ENCODE peak calls at places on chromosomes 16 and 17, in eight cellular contexts. L, T, A, O, D, Z, B and Y are unnamed samples. For H3K36me3, the result is how much of the 10 kb centered on the place peaks cover.

GRCh38 chr17:80605326-80606066 is 60.9 kb downstream of the RPTOR start:
- DNase-seq in L (peak), T (no peak), A (no peak), O (no peak), D (no peak), Z (no peak), B (no peak), Y (no peak)

GRCh38 chr17:7004398-7005253 is 7.8 kb upstream of the RNASEK start:
- DNase-seq in L (peak), T (no peak), A (no peak), O (peak), D (no peak), Z (no peak), B (peak), Y (peak)

GRCh38 chr16:24609740-24610420 is 70.5 kb downstream of the RBBP6 start:
- DNase-seq in L (peak), T (peak), A (peak), O (peak), D (no peak), Z (peak), B (peak), Y (peak)

GRCh38 chr17:76696763-76697701 is 13.7 kb downstream of the MXRA7 start:
- DNase-seq in L (peak), T (no peak), A (peak), O (no peak), D (no peak), Z (no peak), B (no peak), Y (peak)

GRCh38 chr16:49586466-49586865 is 212.9 kb downstream of the C16orf78 start:
- DNase-seq in L (no peak), T (peak), A (no peak), O (no peak), D (peak), Z (no peak), B (no peak), Y (no peak)

GRCh38 chr17:75459590-75460267 is 3.3 kb downstream of the TMEM94 start:
- DNase-seq in L (no peak), T (no peak), A (no peak), O (no peak), D (no peak), Z (no peak), B (no peak), Y (no peak)

GRCh38 chr16:82880361-82880760 is 253.6 kb downstream of the CDH13 start:
- DNase-seq in L (no peak), T (no peak), A (no peak), O (no peak), D (no peak), Z (no peak), B (no peak), Y (no peak)

GRCh38 chr17:28975031-28975430 is 23.7 kb upstream of the PHF12 start:
- DNase-seq in L (no peak), T (no peak), A (no peak), O (no peak), D (no peak), Z (no peak), B (no peak), Y (no peak)

GRCh38 chr17:31448467-31449077 is 57.1 kb downstream of the RAB11FIP4 start:
- DNase-seq in L (peak), T (no peak), A (no peak), O (no peak), D (no peak), Z (no peak), B (no peak), Y (no peak)

GRCh38 chr17:4903051-4903818 is at the start of gene CHRNE:
- DNase-seq in L (peak), T (peak), A (peak), O (peak), D (peak), Z (peak), B (peak), Y (peak)

GRCh38 chr17:49821916-49822315 is 26.0 kb downstream of the TAC4 start:
- DNase-seq in L (no peak), T (no peak), A (no peak), O (no peak), D (no peak), Z (no peak), B (no peak), Y (no peak)
- H3K36me3 ChIP-seq in L (half or more), T (under half), A (half or more), O (half or more), D (half or more), Z (under half), B (under half), Y (under half)

DNA sequence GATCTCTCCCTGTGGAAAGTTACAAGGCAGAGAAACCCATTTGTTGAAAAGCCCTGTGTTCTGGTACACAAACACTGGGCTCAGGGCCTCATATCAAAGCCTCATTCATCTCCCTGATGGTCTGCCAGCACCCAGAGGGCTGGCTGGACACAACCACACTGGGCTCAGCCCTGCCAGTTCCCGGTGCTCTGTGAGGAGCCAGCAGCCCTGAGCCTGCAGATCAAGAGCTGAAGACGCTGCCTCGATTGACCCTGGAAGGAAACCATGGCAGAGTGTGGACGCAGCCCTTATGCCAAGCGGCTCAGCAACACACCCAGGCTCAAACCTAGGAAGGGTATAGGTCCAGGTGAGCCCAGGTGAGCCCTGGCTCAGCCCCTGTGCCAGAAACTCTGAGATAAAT is 2.6 kb downstream of the SLC39A11 start:
- DNase-seq in L (no peak), T (no peak), A (no peak), O (no peak), D (no peak), Z (no peak), B (no peak), Y (no peak)
- H3K27ac ChIP-seq in L (no peak), T (peak), A (no peak), O (no peak), D (peak), Z (no peak), B (no peak), Y (no peak)

GRCh38 chr17:68053237-68054030 is 17.9 kb downstream of the KPNA2 start:
- DNase-seq in L (peak), T (no peak), A (peak), O (no peak), D (peak), Z (no peak), B (no peak), Y (peak)

GRCh38 chr17:68054296-68054900 is 18.9 kb downstream of the KPNA2 start:
- DNase-seq in L (peak), T (no peak), A (peak), O (no peak), D (peak), Z (no peak), B (no peak), Y (no peak)

GRCh38 chr17:68061512-68062313 is 26.2 kb downstream of the KPNA2 start:
- DNase-seq in L (peak), T (no peak), A (no peak), O (no peak), D (peak), Z (no peak), B (no peak), Y (no peak)

GRCh38 chr17:68060336-68060735 is 24.8 kb downstream of the KPNA2 start:
- DNase-seq in L (no peak), T (no peak), A (no peak), O (no peak), D (no peak), Z (no peak), B (no peak), Y (no peak)

DNA sequence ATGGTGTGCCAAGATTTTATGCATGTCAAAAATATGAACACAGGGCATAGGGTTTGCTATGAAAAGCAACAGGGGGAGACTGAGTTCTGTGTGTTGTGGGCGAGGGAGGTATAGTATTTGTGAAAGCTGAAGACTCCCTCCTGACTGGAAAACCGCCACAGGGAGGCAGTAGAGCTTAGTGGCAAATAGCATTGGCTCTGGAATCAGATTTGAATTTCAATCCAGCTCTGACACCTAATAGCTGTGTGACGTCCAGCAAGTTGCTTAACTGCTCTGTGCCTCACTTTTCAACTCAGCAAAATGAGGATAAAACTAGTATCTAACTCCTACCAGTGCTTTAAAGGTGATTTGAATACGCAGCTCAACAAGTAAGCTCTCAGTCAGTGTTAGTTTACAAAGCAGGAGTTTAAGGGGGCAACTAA is 22.0 kb downstream of the KPNA2 start:
- DNase-seq in L (peak), T (no peak), A (no peak), O (peak), D (no peak), Z (no peak), B (no peak), Y (no peak)
- TF ChIP-seq CTCF in L (peak), T (no peak), A (peak), O (peak), D (peak), Z (no peak), B (peak), Y (peak)

DNA sequence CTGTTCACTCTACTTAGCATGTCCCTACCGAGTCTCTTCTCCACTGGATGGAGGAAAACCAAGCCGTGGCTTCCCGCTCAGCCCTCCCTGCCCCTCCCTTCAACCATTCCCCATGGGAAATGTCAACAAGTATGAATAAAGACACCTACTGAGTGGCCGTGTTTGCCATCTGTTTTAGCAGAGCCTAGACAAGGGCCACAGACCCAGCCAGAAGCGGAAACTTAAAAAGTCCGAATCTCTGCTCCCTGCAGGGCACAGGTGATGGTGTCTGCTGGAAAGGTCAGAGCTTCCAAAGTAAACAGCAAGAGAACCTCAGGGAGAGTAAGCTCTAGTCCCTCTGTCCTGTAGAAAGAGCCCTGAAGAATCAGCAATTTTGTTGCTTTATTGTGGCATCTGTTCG is 2.8 kb upstream of the LPCAT2 start:
- DNase-seq in L (no peak), T (no peak), A (no peak), O (no peak), D (no peak), Z (no peak), B (no peak), Y (no peak)
- H3K36me3 ChIP-seq in L (under half), T (under half), A (under half), O (half or more), D (under half), Z (under half), B (under half), Y (under half)

DNA sequence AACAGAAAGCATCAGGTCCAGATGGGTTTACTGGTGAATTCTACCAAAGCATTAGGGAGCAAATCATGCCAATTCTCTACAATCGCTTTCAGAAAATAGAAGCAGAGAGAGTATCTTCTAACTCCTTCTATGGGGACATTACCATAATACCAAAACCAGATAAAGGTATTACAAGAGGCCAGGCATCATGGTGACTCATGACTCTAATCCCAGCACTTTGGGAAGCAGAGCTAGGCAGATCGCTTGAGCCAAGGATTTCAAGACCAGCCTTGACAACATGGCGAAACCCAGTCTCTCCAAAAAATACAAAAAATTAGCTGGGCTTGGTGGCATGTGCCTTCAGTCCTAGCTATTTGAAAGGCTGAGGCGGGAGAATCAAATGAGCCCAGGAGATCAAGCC is 23.0 kb downstream of the HBQ1 start:
- DNase-seq in L (peak), T (no peak), A (no peak), O (no peak), D (no peak), Z (no peak), B (no peak), Y (no peak)
- H3K27ac ChIP-seq in L (no peak), T (no peak), A (no peak), O (no peak), D (no peak), Z (no peak), B (no peak), Y (no peak)

DNA sequence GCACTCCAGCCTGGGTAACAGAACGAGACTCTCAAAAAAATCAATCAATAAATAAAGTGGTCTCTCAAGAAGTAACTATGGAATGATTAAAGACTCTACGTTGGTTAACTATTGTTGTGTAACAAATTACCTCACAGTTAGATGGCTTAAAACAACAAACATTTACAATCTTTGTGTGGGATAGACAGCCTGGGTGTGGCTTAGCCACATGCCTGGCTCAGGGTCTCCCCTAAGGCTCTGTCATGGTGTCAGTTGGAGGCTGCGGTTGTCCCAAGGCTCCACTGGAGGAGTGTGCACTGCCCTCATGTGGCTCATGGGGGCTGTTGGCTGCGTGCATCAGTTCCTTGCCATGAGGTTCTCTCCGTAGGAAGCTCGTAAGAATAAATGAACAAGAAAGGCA is 294.5 kb downstream of the SNX29 start:
- DNase-seq in L (peak), T (no peak), A (no peak), O (no peak), D (no peak), Z (no peak), B (peak), Y (no peak)
- TF ChIP-seq CTCF in L (peak), T (no peak), A (peak), O (peak), D (no peak), Z (no peak), B (peak), Y (peak)

DNA sequence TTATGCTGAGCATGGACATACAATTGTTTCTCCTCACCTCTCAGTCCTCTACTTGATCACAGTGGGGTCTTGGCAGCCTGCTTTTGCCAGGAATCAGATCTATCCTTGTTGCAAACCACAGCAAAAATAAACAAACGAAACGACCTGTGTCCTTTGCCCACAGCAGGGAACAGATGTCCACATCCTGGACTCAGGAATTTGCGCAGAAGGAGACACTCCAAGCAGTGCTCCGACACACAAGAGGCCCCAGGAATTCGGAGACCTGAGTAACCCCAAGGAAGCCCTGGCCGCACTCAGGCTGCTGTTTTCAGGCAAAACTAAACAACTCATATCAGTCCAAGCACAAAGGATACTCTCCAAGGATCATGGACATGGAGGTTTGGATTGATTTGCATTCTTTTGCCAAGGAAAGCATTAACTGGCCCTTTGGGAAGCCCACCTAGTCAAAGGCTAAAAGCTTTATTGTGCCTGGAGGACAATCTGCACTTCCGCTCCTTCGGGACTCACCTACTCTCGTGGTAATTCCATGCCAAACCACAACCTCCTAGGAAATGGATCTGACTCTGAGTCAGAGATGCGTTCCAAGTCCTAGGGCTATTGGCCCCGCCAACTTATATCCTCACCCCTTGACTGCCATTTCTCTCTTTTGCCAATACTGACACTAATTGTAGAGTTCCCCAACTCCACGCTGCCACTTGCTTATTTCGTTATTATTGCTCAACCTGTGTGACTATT is 271.1 kb upstream of the CDH11 start:
- DNase-seq in L (no peak), T (no peak), A (no peak), O (no peak), D (no peak), Z (no peak), B (no peak), Y (no peak)
- H3K36me3 ChIP-seq in L (under half), T (under half), A (under half), O (under half), D (under half), Z (under half), B (under half), Y (under half)

DNA sequence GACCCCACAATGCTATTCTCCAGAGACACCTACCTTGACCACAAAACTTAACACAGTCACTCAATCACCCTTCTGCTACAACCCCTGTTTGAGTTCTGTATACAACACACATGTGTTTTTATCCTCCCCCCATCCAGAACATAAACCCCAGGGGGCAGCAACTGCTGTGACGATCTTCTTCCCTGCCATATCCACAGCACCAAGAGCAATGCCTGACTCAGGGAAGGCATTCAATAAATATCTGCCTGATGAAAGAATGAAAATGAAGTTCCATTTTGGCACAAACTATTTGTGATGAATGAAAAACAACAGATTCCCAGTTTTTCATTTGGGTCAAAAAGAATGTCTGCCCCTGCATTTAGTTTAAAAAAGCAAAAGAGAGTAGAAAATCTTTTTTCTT is 27.0 kb downstream of the ASIC2 start:
- DNase-seq in L (no peak), T (no peak), A (no peak), O (no peak), D (no peak), Z (no peak), B (no peak), Y (no peak)
- H3K27ac ChIP-seq in L (no peak), T (no peak), A (no peak), O (no peak), D (no peak), Z (no peak), B (no peak), Y (no peak)

DNA sequence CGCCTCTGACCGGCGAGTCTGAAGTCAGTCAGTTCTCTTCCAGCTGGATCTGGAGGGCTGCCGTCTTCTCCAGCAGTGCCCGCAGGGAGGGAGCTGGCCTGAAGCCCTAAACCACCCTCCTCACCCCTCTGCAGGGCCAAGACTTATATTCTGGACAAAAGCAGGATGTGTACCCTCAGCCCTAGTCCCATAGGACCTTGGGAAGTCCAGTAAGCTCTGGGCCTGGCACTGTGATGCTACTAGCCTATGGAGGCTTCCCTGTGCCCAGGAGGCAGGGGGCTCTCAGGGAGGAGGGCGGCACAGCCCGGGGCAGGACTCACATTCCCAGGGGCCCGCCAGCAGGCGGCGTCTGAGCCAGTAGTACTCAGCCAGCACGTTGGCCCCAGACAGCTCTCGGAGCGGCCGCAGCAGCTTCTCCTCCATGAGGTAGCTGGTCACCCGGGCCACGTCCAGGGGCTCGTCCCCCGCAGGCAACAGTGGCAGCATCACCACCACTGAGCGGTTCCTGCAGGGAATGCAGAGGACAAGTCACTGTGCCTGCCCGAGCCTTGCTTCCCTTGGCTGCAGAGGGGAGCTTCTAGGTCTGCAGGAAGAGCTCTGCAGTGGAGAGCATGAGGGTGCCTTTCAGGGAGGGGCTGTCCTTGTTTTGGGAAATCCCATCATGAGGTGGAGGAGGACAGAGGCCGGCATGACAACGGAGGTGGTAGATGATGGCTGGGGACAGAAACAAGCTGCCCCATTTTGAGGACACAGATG is 41.7 kb downstream of the RMI2 start:
- DNase-seq in L (peak), T (no peak), A (no peak), O (no peak), D (no peak), Z (peak), B (peak), Y (peak)
- TF ChIP-seq CTCF in L (peak), T (peak), A (peak), O (peak), D (peak), Z (no peak), B (peak), Y (peak)